ENCODE peak calls at places on chromosomes 2 and 18, in ten cellular contexts. U, E, Q, I, F, P, H, S, W and J are unnamed samples.

GRCh38 chr2:65316072-65316471 is 88.4 kb downstream of the ACTR2 start:
- DNase-seq in U (peak), E (peak), Q (no peak), I (peak), F (no peak), P (no peak), H (peak), S (peak), W (peak), J (peak)

GRCh38 chr2:91477731-91478672 is 2786.5 kb downstream of the RPIA start:
- DNase-seq in U (peak), E (no peak), Q (no peak), I (peak), F (no peak), P (no peak), H (peak), S (no peak), W (no peak), J (no peak)

GRCh38 chr18:79260023-79260422 is 135.7 kb upstream of the NFATC1 start:
- DNase-seq in U (no peak), E (no peak), Q (no peak), I (no peak), F (no peak), P (no peak), H (no peak), S (no peak), W (no peak), J (no peak)

GRCh38 chr2:212595036-212595654 is 56.5 kb upstream of the ERBB4 start:
- DNase-seq in U (no peak), E (peak), Q (peak), I (no peak), F (no peak), P (no peak), H (no peak), S (no peak), W (no peak), J (no peak)

GRCh38 chr2:69211111-69211510 is 175.9 kb downstream of the GFPT1 start:
- DNase-seq in U (no peak), E (no peak), Q (no peak), I (no peak), F (no peak), P (no peak), H (no peak), S (no peak), W (no peak), J (no peak)

GRCh38 chr2:147548453-147548852 is 296.4 kb upstream of the ACVR2A start:
- DNase-seq in U (no peak), E (no peak), Q (no peak), I (no peak), F (no peak), P (no peak), H (no peak), S (no peak), W (no peak), J (no peak)

GRCh38 chr2:106358081-106358480 is 110.1 kb downstream of the RGPD3 start:
- DNase-seq in U (no peak), E (no peak), Q (no peak), I (no peak), F (no peak), P (no peak), H (no peak), S (no peak), W (no peak), J (no peak)

GRCh38 chr2:27381577-27382181 is 1.1 kb upstream of the ZNF513 start:
- DNase-seq in U (no peak), E (no peak), Q (no peak), I (no peak), F (no peak), P (no peak), H (no peak), S (no peak), W (peak), J (no peak)

GRCh38 chr2:119711352-119711751 is 32.4 kb downstream of the TMEM177 start:
- DNase-seq in U (no peak), E (no peak), Q (no peak), I (no peak), F (no peak), P (no peak), H (no peak), S (no peak), W (no peak), J (no peak)

GRCh38 chr2:160970052-160970846 is 190.0 kb upstream of the TANK start:
- DNase-seq in U (peak), E (peak), Q (peak), I (no peak), F (no peak), P (peak), H (no peak), S (peak), W (peak), J (peak)

GRCh38 chr2:47321006-47321405 is 82.0 kb upstream of the MSH2 start:
- DNase-seq in U (no peak), E (no peak), Q (no peak), I (no peak), F (no peak), P (no peak), H (no peak), S (no peak), W (no peak), J (no peak)

GRCh38 chr18:54223568-54224241 is 764 bp downstream of the MBD2 start:
- DNase-seq in U (peak), E (peak), Q (peak), I (peak), F (peak), P (peak), H (no peak), S (peak), W (peak), J (peak)

GRCh38 chr2:24253303-24253919 is 78.6 kb downstream of the FAM228A start:
- DNase-seq in U (no peak), E (peak), Q (no peak), I (no peak), F (no peak), P (peak), H (no peak), S (no peak), W (no peak), J (no peak)

GRCh38 chr2:237931205-237931721 is 35.6 kb upstream of the UBE2F start:
- DNase-seq in U (no peak), E (peak), Q (no peak), I (no peak), F (no peak), P (no peak), H (no peak), S (no peak), W (no peak), J (no peak)

GRCh38 chr2:226772389-226773179 is 27.0 kb downstream of the IRS1 start:
- DNase-seq in U (no peak), E (peak), Q (no peak), I (no peak), F (no peak), P (peak), H (no peak), S (no peak), W (no peak), J (no peak)

GRCh38 chr2:196591004-196591403 is 48.5 kb upstream of the CCDC150 start:
- DNase-seq in U (no peak), E (no peak), Q (no peak), I (no peak), F (no peak), P (no peak), H (no peak), S (no peak), W (no peak), J (no peak)

GRCh38 chr2:86519349-86519748 is 43.9 kb downstream of the CHMP3 start:
- DNase-seq in U (no peak), E (peak), Q (no peak), I (no peak), F (no peak), P (no peak), H (no peak), S (no peak), W (no peak), J (no peak)

GRCh38 chr2:188244383-188244782 is 47.3 kb upstream of the GULP1 start:
- DNase-seq in U (no peak), E (peak), Q (no peak), I (no peak), F (no peak), P (no peak), H (no peak), S (no peak), W (no peak), J (no peak)

GRCh38 chr2:63983986-63984605 is 35.1 kb downstream of the VPS54 start:
- DNase-seq in U (no peak), E (peak), Q (no peak), I (no peak), F (no peak), P (no peak), H (no peak), S (no peak), W (no peak), J (no peak)

GRCh38 chr18:73717570-73717969 is 430.1 kb downstream of the FBXO15 start:
- DNase-seq in U (no peak), E (peak), Q (no peak), I (no peak), F (no peak), P (no peak), H (no peak), S (no peak), W (no peak), J (no peak)

GRCh38 chr2:64359176-64359891 is 94.6 kb upstream of the LGALSL start:
- DNase-seq in U (no peak), E (no peak), Q (no peak), I (no peak), F (no peak), P (no peak), H (no peak), S (no peak), W (peak), J (peak)

GRCh38 chr2:224947566-224947965 is 94.7 kb downstream of the DOCK10 start:
- DNase-seq in U (no peak), E (peak), Q (no peak), I (no peak), F (no peak), P (no peak), H (no peak), S (no peak), W (no peak), J (no peak)

GRCh38 chr2:239779592-239779983 is 245.6 kb downstream of the NDUFA10 start:
- DNase-seq in U (no peak), E (no peak), Q (no peak), I (no peak), F (no peak), P (no peak), H (no peak), S (no peak), W (peak), J (no peak)

GRCh38 chr2:230410861-230411464 is 5.0 kb upstream of the SP100 start:
- DNase-seq in U (no peak), E (no peak), Q (no peak), I (no peak), F (no peak), P (no peak), H (no peak), S (no peak), W (no peak), J (no peak)

GRCh38 chr2:230410263-230410662 is 5.7 kb upstream of the SP100 start:
- DNase-seq in U (no peak), E (no peak), Q (no peak), I (no peak), F (no peak), P (no peak), H (no peak), S (no peak), W (no peak), J (no peak)

GRCh38 chr2:230412369-230412706 is 3.7 kb upstream of the SP100 start:
- DNase-seq in U (no peak), E (no peak), Q (no peak), I (no peak), F (no peak), P (no peak), H (no peak), S (no peak), W (no peak), J (no peak)

GRCh38 chr2:230412846-230413245 is 3.2 kb upstream of the SP100 start:
- DNase-seq in U (no peak), E (no peak), Q (no peak), I (no peak), F (no peak), P (peak), H (peak), S (no peak), W (no peak), J (no peak)

GRCh38 chr2:230411484-230412368 is 4.3 kb upstream of the SP100 start:
- DNase-seq in U (peak), E (peak), Q (no peak), I (peak), F (no peak), P (peak), H (peak), S (peak), W (peak), J (peak)
- TF ChIP-seq POLR2A in U (peak), E (peak), Q (no peak), I (no peak), F (peak), P (peak), H (no peak), S (peak), W (peak), J (no peak)

GRCh38 chr2:221202431-221202830 is 369.7 kb downstream of the EPHA4 start:
- DNase-seq in U (no peak), E (no peak), Q (no peak), I (no peak), F (no peak), P (no peak), H (no peak), S (no peak), W (no peak), J (no peak)
- H3K4me3 ChIP-seq in U (no peak), E (no peak), Q (no peak), I (no peak), F (no peak), P (no peak), H (no peak), S (no peak), W (no peak), J (no peak)

DNA sequence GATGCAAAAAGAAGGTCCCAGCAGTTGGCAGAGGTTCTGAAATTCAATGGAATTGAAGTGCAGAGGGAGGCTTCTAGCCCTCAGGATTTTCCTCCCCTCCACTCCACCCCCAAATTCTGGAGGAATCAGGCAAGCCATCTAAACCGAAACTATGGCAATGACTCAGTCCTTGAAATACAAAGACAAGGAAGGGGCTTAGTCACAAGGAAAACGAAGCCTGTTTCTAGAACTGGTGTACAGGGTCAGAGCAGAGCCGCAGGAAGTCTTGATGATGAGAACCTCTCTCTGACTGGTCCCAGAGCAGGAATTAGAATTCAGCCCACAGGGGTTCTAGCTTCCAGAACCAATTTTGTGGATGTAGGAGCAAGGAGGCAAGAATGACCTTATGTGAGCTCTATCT is 111.7 kb upstream of the SCN1A start:
- DNase-seq in U (no peak), E (peak), Q (no peak), I (no peak), F (no peak), P (peak), H (no peak), S (no peak), W (no peak), J (no peak)
- TF ChIP-seq POLR2A in U (no peak), E (no peak), Q (no peak), I (no peak), F (no peak), P (no peak), H (no peak), S (no peak), W (no peak), J (no peak)

GRCh38 chr2:42045956-42046748 is 1.7 kb upstream of the PKDCC start:
- DNase-seq in U (peak), E (no peak), Q (no peak), I (peak), F (no peak), P (no peak), H (no peak), S (no peak), W (peak), J (no peak)
- H3K4me3 ChIP-seq in U (no peak), E (no peak), Q (no peak), I (no peak), F (no peak), P (no peak), H (peak), S (no peak), W (no peak), J (no peak)

GRCh38 chr2:223837290-223838061 is at the start of gene AP1S3:
- DNase-seq in U (peak), E (peak), Q (peak), I (peak), F (no peak), P (peak), H (peak), S (peak), W (peak), J (peak)
- TF ChIP-seq POLR2A in U (peak), E (no peak), Q (peak), I (no peak), F (no peak), P (no peak), H (no peak), S (no peak), W (no peak), J (no peak)

DNA sequence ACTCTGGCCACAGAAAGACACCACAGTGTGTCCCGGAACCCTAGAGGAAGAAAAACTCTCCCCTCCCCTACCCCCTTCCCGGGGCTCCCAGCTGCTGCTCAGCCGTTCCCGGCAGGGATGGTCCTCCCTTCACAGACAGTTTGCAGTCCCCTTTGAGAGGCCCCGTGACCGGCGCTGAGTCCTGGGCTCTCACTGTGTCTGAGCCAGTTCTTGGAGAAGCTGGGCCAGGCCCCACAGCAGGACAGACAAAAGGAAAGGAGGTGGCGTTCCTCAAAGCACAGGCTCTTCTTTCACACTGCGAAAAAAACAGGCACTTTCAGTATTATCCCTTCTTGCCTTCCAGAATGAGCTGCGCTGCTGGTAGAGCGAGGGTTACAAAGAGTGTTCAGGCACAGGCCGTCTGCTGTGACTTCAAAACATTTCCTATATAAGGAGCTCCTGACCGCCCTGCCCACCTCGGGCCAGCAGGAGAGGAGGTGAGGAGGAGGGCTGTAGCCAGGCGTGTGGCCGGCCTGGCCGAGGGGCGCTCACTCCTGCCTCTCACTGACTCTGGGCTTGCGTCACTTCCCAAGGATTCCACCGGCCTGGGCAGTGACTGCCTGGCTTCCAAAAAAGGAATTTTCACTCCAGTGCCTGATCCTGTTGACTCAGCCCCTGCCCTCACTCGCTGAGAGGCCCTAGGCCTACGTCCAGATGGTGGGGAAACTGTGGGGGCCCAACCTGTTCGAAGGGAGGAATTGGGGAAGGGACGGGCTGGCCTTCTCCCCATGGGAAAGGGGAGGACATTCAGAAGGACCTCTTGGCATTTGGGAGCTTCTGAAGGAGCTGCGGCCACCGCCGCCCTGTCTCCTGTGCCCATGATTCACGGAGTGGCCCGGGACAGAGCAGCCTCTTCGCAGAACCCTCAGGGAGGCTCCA is 24.9 kb downstream of the CIDEA start:
- DNase-seq in U (peak), E (peak), Q (no peak), I (peak), F (peak), P (no peak), H (peak), S (peak), W (peak), J (peak)
- H3K4me3 ChIP-seq in U (no peak), E (peak), Q (no peak), I (peak), F (peak), P (no peak), H (peak), S (peak), W (no peak), J (no peak)

GRCh38 chr2:99337164-99337930 is at the start of gene EIF5B:
- DNase-seq in U (peak), E (peak), Q (peak), I (peak), F (peak), P (peak), H (peak), S (peak), W (peak), J (peak)
- TF ChIP-seq POLR2A in U (peak), E (peak), Q (peak), I (peak), F (peak), P (peak), H (peak), S (peak), W (peak), J (no peak)